ENCODE peak calls at places on chromosomes 13 and 19, in eight cellular contexts. A is SK-N-MC; J is heart right ventricle; O is NCI-H1417; F is EH; K is amniotic stem cell; I is activated CD4-positive, alpha-beta T cell treated with anti-CD3 and anti-CD28 coated beads, Interleukin-2, amount 50 U/mL, for 1 hour; M is activated naive CD8-positive, alpha-beta T cell treated with anti-CD3 and anti-CD28 coated beads, Interleukin-2, amount 50 U/mL, for 24 hours. X is an unnamed sample.

GRCh38 chr13:107730835-107731234 is 484.5 kb downstream of the LIG4 start:
- DNase-seq in M (no peak), O (no peak), A (no peak), F (no peak), J (no peak), K (no peak), I (no peak), X (no peak)

GRCh38 chr13:110119943-110120905 is 186.7 kb downstream of the COL4A1 start:
- DNase-seq in F (no peak), O (no peak), J (no peak), M (no peak), K (no peak), A (no peak), I (no peak), X (no peak)

GRCh38 chr13:31105020-31105800 is 56.5 kb downstream of the HSPH1 start:
- DNase-seq in M (no peak), A (no peak), J (no peak), I (no peak), F (peak), O (no peak), K (no peak), X (no peak)

GRCh38 chr19:3346677-3347353 is 19.6 kb upstream of the NFIC start:
- DNase-seq in K (no peak), M (no peak), J (peak), F (peak), I (no peak), O (no peak), A (no peak), X (peak)

GRCh38 chr13:99894835-99895427 is 76.6 kb downstream of the ZIC5 start:
- DNase-seq in I (no peak), M (no peak), J (no peak), O (no peak), F (no peak), A (no peak), K (no peak), X (no peak)

GRCh38 chr19:12065100-12065538 is 588 bp downstream of the ZNF844 start:
- DNase-seq in J (no peak), K (no peak), M (peak), I (no peak), F (peak), A (no peak), O (no peak), X (peak)

GRCh38 chr13:107743523-107743922 is 471.8 kb downstream of the LIG4 start:
- DNase-seq in K (no peak), F (no peak), O (no peak), A (no peak), I (no peak), M (no peak), J (no peak), X (no peak)

GRCh38 chr13:41058229-41059070 is 2.9 kb upstream of the WBP4 start:
- DNase-seq in M (no peak), A (no peak), K (no peak), O (no peak), J (no peak), I (no peak), F (no peak), X (no peak)

GRCh38 chr19:50537306-50537685 is 23.6 kb upstream of the ASPDH start:
- DNase-seq in O (no peak), I (no peak), K (no peak), J (no peak), F (no peak), M (no peak), A (no peak), X (no peak)

GRCh38 chr13:75850915-75851314 is 214.8 kb downstream of the LMO7 start:
- DNase-seq in J (no peak), M (no peak), I (no peak), F (peak), K (no peak), A (no peak), O (no peak), X (no peak)

GRCh38 chr13:93388701-93389100 is 162.1 kb downstream of the GPC6 start:
- DNase-seq in M (no peak), I (no peak), K (peak), J (no peak), O (no peak), F (no peak), A (no peak), X (no peak)

GRCh38 chr13:100024023-100024422 is 42.4 kb downstream of the ZIC2 start:
- DNase-seq in F (no peak), O (no peak), M (no peak), I (no peak), J (no peak), A (no peak), K (no peak), X (no peak)

GRCh38 chr19:43596842-43597461 is 557 bp downstream of the ZNF576 start:
- DNase-seq in K (no peak), O (no peak), J (no peak), F (peak), I (no peak), M (no peak), A (no peak), X (no peak)

GRCh38 chr19:20422616-20423205 is 142.9 kb downstream of the ZNF737 start:
- DNase-seq in K (no peak), F (no peak), O (no peak), J (peak), I (no peak), A (no peak), M (no peak), X (no peak)

GRCh38 chr19:5342573-5343201 is 2.1 kb upstream of the PTPRS start:
- DNase-seq in I (no peak), A (no peak), F (peak), J (no peak), O (no peak), M (no peak), K (no peak), X (no peak)

GRCh38 chr13:29520671-29521070 is 74.8 kb downstream of the SLC7A1 start:
- DNase-seq in M (no peak), I (no peak), J (no peak), K (peak), O (no peak), F (peak), A (no peak), X (no peak)

GRCh38 chr19:6571167-6571566 is 19.8 kb downstream of the CD70 start:
- DNase-seq in J (no peak), O (no peak), I (no peak), K (no peak), F (no peak), A (no peak), M (no peak), X (no peak)

GRCh38 chr19:44782729-44783128 is 5.0 kb downstream of the CBLC start:
- DNase-seq in M (no peak), A (no peak), J (no peak), F (no peak), K (no peak), O (no peak), I (no peak), X (no peak)

GRCh38 chr19:18541258-18541991 is 1.9 kb downstream of the FKBP8 start:
- DNase-seq in F (peak), O (no peak), J (no peak), K (no peak), I (no peak), A (no peak), M (no peak), X (no peak)

GRCh38 chr13:42539670-42540069 is 34.3 kb upstream of the TNFSF11 start:
- DNase-seq in F (no peak), A (no peak), O (no peak), I (no peak), K (no peak), M (no peak), J (no peak), X (no peak)

GRCh38 chr13:20984879-20985278 is 76.5 kb downstream of the LATS2 start:
- DNase-seq in I (no peak), J (no peak), K (no peak), A (no peak), M (no peak), F (no peak), O (no peak), X (no peak)

GRCh38 chr19:16447015-16447384 is 24.8 kb downstream of the EPS15L1 start:
- DNase-seq in M (peak), K (peak), A (peak), I (no peak), J (peak), F (peak), O (no peak), X (peak)

GRCh38 chr13:44052843-44053607 is 173.3 kb downstream of the LACC1 start:
- DNase-seq in M (no peak), O (no peak), F (peak), K (peak), I (no peak), A (no peak), J (no peak), X (no peak)

GRCh38 chr19:48490980-48491792 is 20.4 kb downstream of the LMTK3 start:
- DNase-seq in F (no peak), K (no peak), O (peak), A (no peak), M (peak), I (peak), J (no peak), X (peak)

GRCh38 chr13:97573011-97573410 is 139.0 kb downstream of the RAP2A start:
- DNase-seq in O (no peak), M (no peak), A (no peak), J (no peak), I (no peak), K (no peak), F (no peak), X (no peak)

GRCh38 chr13:26629260-26629659 is 71.8 kb downstream of the WASF3 start:
- DNase-seq in O (no peak), A (no peak), M (no peak), F (no peak), J (no peak), I (no peak), K (no peak), X (no peak)

GRCh38 chr13:28320884-28321574 is 173.9 kb downstream of the FLT1 start:
- DNase-seq in F (no peak), O (peak), A (no peak), I (no peak), M (no peak), K (no peak), J (no peak), X (no peak)

X was measured in body of pancreas.